ENCODE peak calls at places on chromosomes 12 and 14, in ten cellular contexts. One of them, this sample, is unnamed.
A peak's percentile ranks its signal among the peaks of the same experiment; 100 is the strongest.

GRCh38 chr12:7667025-7667575 is 1.4 kb upstream of the APOBEC1 start:
- DNase-seq in effector memory CD8-positive, alpha-beta T cell: no peak
- DNase-seq in fibroblast of the conjunctiva: no peak
- DNase-seq in D341Med: no peak
- DNase-seq in stimulated activated CD8-positive, alpha-beta memory T cell treated with anti-CD3 and anti-CD28 coated beads, Interleukin-7, amount 100 ng/mL, for 1 hour: no peak
- DNase-seq in T-helper 1 cell: no peak
- DNase-seq in fibroblast of villous mesenchyme: peak; percentile 14
- DNase-seq in activated CD4-positive, CD25-positive, alpha-beta regulatory T cell: no peak
- DNase-seq in iris pigment epithelial cell: peak; percentile 8
- DNase-seq in GM20000: no peak
- DNase-seq in this sample: no peak

GRCh38 chr14:68157971-68158371 is 338.4 kb downstream of the RAD51B start:
- DNase-seq in D341Med: no peak
- DNase-seq in effector memory CD8-positive, alpha-beta T cell: no peak
- DNase-seq in activated CD4-positive, CD25-positive, alpha-beta regulatory T cell: no peak
- DNase-seq in fibroblast of the conjunctiva: peak; percentile 89
- DNase-seq in fibroblast of villous mesenchyme: peak; percentile 52
- DNase-seq in T-helper 1 cell: no peak
- DNase-seq in GM20000: no peak
- DNase-seq in iris pigment epithelial cell: no peak
- DNase-seq in stimulated activated CD8-positive, alpha-beta memory T cell treated with anti-CD3 and anti-CD28 coated beads, Interleukin-7, amount 100 ng/mL, for 1 hour: no peak
- DNase-seq in this sample: no peak

GRCh38 chr12:4379410-4379809 is at the start of gene FGF23:
- DNase-seq in effector memory CD8-positive, alpha-beta T cell: no peak
- DNase-seq in activated CD4-positive, CD25-positive, alpha-beta regulatory T cell: no peak
- DNase-seq in T-helper 1 cell: no peak
- DNase-seq in stimulated activated CD8-positive, alpha-beta memory T cell treated with anti-CD3 and anti-CD28 coated beads, Interleukin-7, amount 100 ng/mL, for 1 hour: no peak
- DNase-seq in GM20000: no peak
- DNase-seq in D341Med: peak; percentile 36
- DNase-seq in fibroblast of villous mesenchyme: peak; percentile 36
- DNase-seq in fibroblast of the conjunctiva: no peak
- DNase-seq in iris pigment epithelial cell: peak; percentile 45
- DNase-seq in this sample: peak; percentile 53

GRCh38 chr12:109612975-109613502 is 39.4 kb downstream of the MVK start:
- DNase-seq in T-helper 1 cell: no peak
- DNase-seq in effector memory CD8-positive, alpha-beta T cell: no peak
- DNase-seq in stimulated activated CD8-positive, alpha-beta memory T cell treated with anti-CD3 and anti-CD28 coated beads, Interleukin-7, amount 100 ng/mL, for 1 hour: no peak
- DNase-seq in GM20000: no peak
- DNase-seq in activated CD4-positive, CD25-positive, alpha-beta regulatory T cell: no peak
- DNase-seq in D341Med: no peak
- DNase-seq in fibroblast of the conjunctiva: no peak
- DNase-seq in fibroblast of villous mesenchyme: peak; percentile 8
- DNase-seq in iris pigment epithelial cell: peak; percentile 22
- DNase-seq in this sample: no peak

GRCh38 chr14:71309756-71310155 is 402.5 kb downstream of the PCNX1 start:
- DNase-seq in GM20000: no peak
- DNase-seq in stimulated activated CD8-positive, alpha-beta memory T cell treated with anti-CD3 and anti-CD28 coated beads, Interleukin-7, amount 100 ng/mL, for 1 hour: no peak
- DNase-seq in activated CD4-positive, CD25-positive, alpha-beta regulatory T cell: no peak
- DNase-seq in D341Med: no peak
- DNase-seq in T-helper 1 cell: no peak
- DNase-seq in iris pigment epithelial cell: no peak
- DNase-seq in fibroblast of the conjunctiva: no peak
- DNase-seq in effector memory CD8-positive, alpha-beta T cell: no peak
- DNase-seq in fibroblast of villous mesenchyme: no peak
- DNase-seq in this sample: no peak

GRCh38 chr12:47326190-47326589 is 246.4 kb upstream of the AMIGO2 start:
- DNase-seq in effector memory CD8-positive, alpha-beta T cell: no peak
- DNase-seq in D341Med: no peak
- DNase-seq in fibroblast of villous mesenchyme: no peak
- DNase-seq in fibroblast of the conjunctiva: no peak
- DNase-seq in GM20000: no peak
- DNase-seq in activated CD4-positive, CD25-positive, alpha-beta regulatory T cell: no peak
- DNase-seq in T-helper 1 cell: no peak
- DNase-seq in iris pigment epithelial cell: no peak
- DNase-seq in stimulated activated CD8-positive, alpha-beta memory T cell treated with anti-CD3 and anti-CD28 coated beads, Interleukin-7, amount 100 ng/mL, for 1 hour: no peak
- DNase-seq in this sample: no peak

GRCh38 chr14:100529561-100530031 is 57.6 kb downstream of the BEGAIN start:
- DNase-seq in fibroblast of villous mesenchyme: no peak
- DNase-seq in D341Med: peak; percentile 24
- DNase-seq in T-helper 1 cell: no peak
- DNase-seq in fibroblast of the conjunctiva: no peak
- DNase-seq in activated CD4-positive, CD25-positive, alpha-beta regulatory T cell: no peak
- DNase-seq in iris pigment epithelial cell: no peak
- DNase-seq in stimulated activated CD8-positive, alpha-beta memory T cell treated with anti-CD3 and anti-CD28 coated beads, Interleukin-7, amount 100 ng/mL, for 1 hour: no peak
- DNase-seq in effector memory CD8-positive, alpha-beta T cell: no peak
- DNase-seq in GM20000: peak; percentile 7
- DNase-seq in this sample: no peak

GRCh38 chr12:71475280-71475679 is 35.7 kb downstream of the LGR5 start:
- DNase-seq in fibroblast of villous mesenchyme: no peak
- DNase-seq in stimulated activated CD8-positive, alpha-beta memory T cell treated with anti-CD3 and anti-CD28 coated beads, Interleukin-7, amount 100 ng/mL, for 1 hour: no peak
- DNase-seq in GM20000: no peak
- DNase-seq in D341Med: no peak
- DNase-seq in activated CD4-positive, CD25-positive, alpha-beta regulatory T cell: no peak
- DNase-seq in T-helper 1 cell: no peak
- DNase-seq in fibroblast of the conjunctiva: peak; percentile 10
- DNase-seq in effector memory CD8-positive, alpha-beta T cell: no peak
- DNase-seq in iris pigment epithelial cell: peak; percentile 4
- DNase-seq in this sample: no peak

GRCh38 chr14:93977790-93978581 is 1.6 kb upstream of the ASB2 start:
- DNase-seq in fibroblast of villous mesenchyme: no peak
- DNase-seq in stimulated activated CD8-positive, alpha-beta memory T cell treated with anti-CD3 and anti-CD28 coated beads, Interleukin-7, amount 100 ng/mL, for 1 hour: peak; percentile 24
- DNase-seq in GM20000: no peak
- DNase-seq in activated CD4-positive, CD25-positive, alpha-beta regulatory T cell: peak; percentile 57
- DNase-seq in iris pigment epithelial cell: no peak
- DNase-seq in fibroblast of the conjunctiva: no peak
- DNase-seq in D341Med: no peak
- DNase-seq in effector memory CD8-positive, alpha-beta T cell: peak; percentile 61
- DNase-seq in T-helper 1 cell: peak; percentile 95
- DNase-seq in this sample: no peak

GRCh38 chr12:68746572-68747180 is 700 bp downstream of the SLC35E3 start:
- DNase-seq in stimulated activated CD8-positive, alpha-beta memory T cell treated with anti-CD3 and anti-CD28 coated beads, Interleukin-7, amount 100 ng/mL, for 1 hour: no peak
- DNase-seq in fibroblast of villous mesenchyme: peak; percentile 69
- DNase-seq in activated CD4-positive, CD25-positive, alpha-beta regulatory T cell: no peak
- DNase-seq in T-helper 1 cell: peak; percentile 20
- DNase-seq in fibroblast of the conjunctiva: peak; percentile 34
- DNase-seq in iris pigment epithelial cell: peak; percentile 80
- DNase-seq in GM20000: peak; percentile 53
- DNase-seq in effector memory CD8-positive, alpha-beta T cell: peak; percentile 19
- DNase-seq in D341Med: peak; percentile 71
- DNase-seq in this sample: peak; percentile 58

GRCh38 chr14:74105381-74105780 is 20.6 kb downstream of the LIN52 start:
- DNase-seq in fibroblast of the conjunctiva: no peak
- DNase-seq in activated CD4-positive, CD25-positive, alpha-beta regulatory T cell: no peak
- DNase-seq in iris pigment epithelial cell: no peak
- DNase-seq in T-helper 1 cell: no peak
- DNase-seq in stimulated activated CD8-positive, alpha-beta memory T cell treated with anti-CD3 and anti-CD28 coated beads, Interleukin-7, amount 100 ng/mL, for 1 hour: no peak
- DNase-seq in effector memory CD8-positive, alpha-beta T cell: no peak
- DNase-seq in GM20000: no peak
- DNase-seq in fibroblast of villous mesenchyme: no peak
- DNase-seq in D341Med: no peak
- DNase-seq in this sample: no peak

GRCh38 chr12:54373619-54374554 is 9.6 kb upstream of the GPR84 start:
- DNase-seq in GM20000: no peak
- DNase-seq in fibroblast of villous mesenchyme: no peak
- DNase-seq in fibroblast of the conjunctiva: no peak
- DNase-seq in iris pigment epithelial cell: no peak
- DNase-seq in T-helper 1 cell: no peak
- DNase-seq in activated CD4-positive, CD25-positive, alpha-beta regulatory T cell: no peak
- DNase-seq in effector memory CD8-positive, alpha-beta T cell: no peak
- DNase-seq in stimulated activated CD8-positive, alpha-beta memory T cell treated with anti-CD3 and anti-CD28 coated beads, Interleukin-7, amount 100 ng/mL, for 1 hour: no peak
- DNase-seq in D341Med: no peak
- DNase-seq in this sample: no peak

GRCh38 chr14:34966413-34966812 is 16.4 kb upstream of the SRP54 start:
- DNase-seq in GM20000: peak; percentile 44
- DNase-seq in effector memory CD8-positive, alpha-beta T cell: no peak
- DNase-seq in T-helper 1 cell: peak; percentile 18
- DNase-seq in D341Med: no peak
- DNase-seq in fibroblast of the conjunctiva: no peak
- DNase-seq in fibroblast of villous mesenchyme: no peak
- DNase-seq in iris pigment epithelial cell: no peak
- DNase-seq in activated CD4-positive, CD25-positive, alpha-beta regulatory T cell: no peak
- DNase-seq in stimulated activated CD8-positive, alpha-beta memory T cell treated with anti-CD3 and anti-CD28 coated beads, Interleukin-7, amount 100 ng/mL, for 1 hour: no peak
- DNase-seq in this sample: no peak

GRCh38 chr12:6140646-6141045 is 16.2 kb upstream of the VWF start:
- DNase-seq in activated CD4-positive, CD25-positive, alpha-beta regulatory T cell: no peak
- DNase-seq in fibroblast of villous mesenchyme: no peak
- DNase-seq in T-helper 1 cell: no peak
- DNase-seq in D341Med: no peak
- DNase-seq in fibroblast of the conjunctiva: no peak
- DNase-seq in GM20000: no peak
- DNase-seq in effector memory CD8-positive, alpha-beta T cell: no peak
- DNase-seq in stimulated activated CD8-positive, alpha-beta memory T cell treated with anti-CD3 and anti-CD28 coated beads, Interleukin-7, amount 100 ng/mL, for 1 hour: no peak
- DNase-seq in iris pigment epithelial cell: no peak
- DNase-seq in this sample: no peak

GRCh38 chr12:28742791-28743190 is 406.3 kb upstream of the FAR2 start:
- DNase-seq in fibroblast of villous mesenchyme: no peak
- DNase-seq in GM20000: no peak
- DNase-seq in iris pigment epithelial cell: peak; percentile 25
- DNase-seq in effector memory CD8-positive, alpha-beta T cell: no peak
- DNase-seq in T-helper 1 cell: no peak
- DNase-seq in activated CD4-positive, CD25-positive, alpha-beta regulatory T cell: no peak
- DNase-seq in fibroblast of the conjunctiva: no peak
- DNase-seq in D341Med: no peak
- DNase-seq in stimulated activated CD8-positive, alpha-beta memory T cell treated with anti-CD3 and anti-CD28 coated beads, Interleukin-7, amount 100 ng/mL, for 1 hour: no peak
- DNase-seq in this sample: no peak

GRCh38 chr14:82067221-82067620 is 533.6 kb upstream of the SEL1L start:
- DNase-seq in GM20000: no peak
- DNase-seq in iris pigment epithelial cell: no peak
- DNase-seq in effector memory CD8-positive, alpha-beta T cell: no peak
- DNase-seq in fibroblast of villous mesenchyme: no peak
- DNase-seq in activated CD4-positive, CD25-positive, alpha-beta regulatory T cell: no peak
- DNase-seq in fibroblast of the conjunctiva: no peak
- DNase-seq in stimulated activated CD8-positive, alpha-beta memory T cell treated with anti-CD3 and anti-CD28 coated beads, Interleukin-7, amount 100 ng/mL, for 1 hour: no peak
- DNase-seq in T-helper 1 cell: no peak
- DNase-seq in D341Med: no peak
- DNase-seq in this sample: no peak

GRCh38 chr14:98871796-98872195 is 400.2 kb downstream of the BCL11B start:
- DNase-seq in fibroblast of villous mesenchyme: no peak
- DNase-seq in D341Med: no peak
- DNase-seq in activated CD4-positive, CD25-positive, alpha-beta regulatory T cell: no peak
- DNase-seq in T-helper 1 cell: no peak
- DNase-seq in fibroblast of the conjunctiva: peak; percentile 6
- DNase-seq in iris pigment epithelial cell: peak; percentile 6
- DNase-seq in stimulated activated CD8-positive, alpha-beta memory T cell treated with anti-CD3 and anti-CD28 coated beads, Interleukin-7, amount 100 ng/mL, for 1 hour: no peak
- DNase-seq in GM20000: no peak
- DNase-seq in effector memory CD8-positive, alpha-beta T cell: no peak
- DNase-seq in this sample: no peak

GRCh38 chr12:121465921-121466799 is 66.2 kb downstream of the RNF34 start:
- DNase-seq in fibroblast of villous mesenchyme: no peak
- DNase-seq in iris pigment epithelial cell: peak; percentile 19
- DNase-seq in fibroblast of the conjunctiva: no peak
- DNase-seq in activated CD4-positive, CD25-positive, alpha-beta regulatory T cell: no peak
- DNase-seq in stimulated activated CD8-positive, alpha-beta memory T cell treated with anti-CD3 and anti-CD28 coated beads, Interleukin-7, amount 100 ng/mL, for 1 hour: peak; percentile 5
- DNase-seq in GM20000: peak; percentile 63
- DNase-seq in T-helper 1 cell: peak; percentile 36
- DNase-seq in effector memory CD8-positive, alpha-beta T cell: peak; percentile 50
- DNase-seq in D341Med: peak; percentile 78
- DNase-seq in this sample: no peak

GRCh38 chr12:109609256-109609821 is 35.7 kb downstream of the MVK start:
- DNase-seq in fibroblast of the conjunctiva: no peak
- DNase-seq in GM20000: no peak
- DNase-seq in D341Med: no peak
- DNase-seq in stimulated activated CD8-positive, alpha-beta memory T cell treated with anti-CD3 and anti-CD28 coated beads, Interleukin-7, amount 100 ng/mL, for 1 hour: no peak
- DNase-seq in effector memory CD8-positive, alpha-beta T cell: no peak
- DNase-seq in iris pigment epithelial cell: no peak
- DNase-seq in fibroblast of villous mesenchyme: no peak
- DNase-seq in activated CD4-positive, CD25-positive, alpha-beta regulatory T cell: no peak
- DNase-seq in T-helper 1 cell: no peak
- DNase-seq in this sample: no peak

GRCh38 chr12:120688527-120689071 is 1.6 kb downstream of the MLEC start:
- DNase-seq in activated CD4-positive, CD25-positive, alpha-beta regulatory T cell: no peak
- DNase-seq in effector memory CD8-positive, alpha-beta T cell: no peak
- DNase-seq in iris pigment epithelial cell: peak; percentile 51
- DNase-seq in T-helper 1 cell: no peak
- DNase-seq in GM20000: no peak
- DNase-seq in fibroblast of villous mesenchyme: peak; percentile 45
- DNase-seq in stimulated activated CD8-positive, alpha-beta memory T cell treated with anti-CD3 and anti-CD28 coated beads, Interleukin-7, amount 100 ng/mL, for 1 hour: no peak
- DNase-seq in D341Med: no peak
- DNase-seq in fibroblast of the conjunctiva: no peak
- DNase-seq in this sample: no peak

GRCh38 chr14:56118611-56119181 is 485 bp downstream of the PELI2 start:
- DNase-seq in D341Med: peak; percentile 55
- DNase-seq in fibroblast of villous mesenchyme: no peak
- DNase-seq in GM20000: peak; percentile 44
- DNase-seq in T-helper 1 cell: no peak
- DNase-seq in fibroblast of the conjunctiva: no peak
- DNase-seq in effector memory CD8-positive, alpha-beta T cell: peak; percentile 16
- DNase-seq in activated CD4-positive, CD25-positive, alpha-beta regulatory T cell: no peak
- DNase-seq in iris pigment epithelial cell: peak; percentile 14
- DNase-seq in stimulated activated CD8-positive, alpha-beta memory T cell treated with anti-CD3 and anti-CD28 coated beads, Interleukin-7, amount 100 ng/mL, for 1 hour: no peak
- DNase-seq in this sample: peak; percentile 23

GRCh38 chr12:89117448-89118034 is 234.8 kb downstream of the DUSP6 start:
- DNase-seq in fibroblast of the conjunctiva: no peak
- DNase-seq in effector memory CD8-positive, alpha-beta T cell: no peak
- DNase-seq in iris pigment epithelial cell: peak; percentile 40
- DNase-seq in fibroblast of villous mesenchyme: no peak
- DNase-seq in activated CD4-positive, CD25-positive, alpha-beta regulatory T cell: no peak
- DNase-seq in T-helper 1 cell: no peak
- DNase-seq in GM20000: no peak
- DNase-seq in stimulated activated CD8-positive, alpha-beta memory T cell treated with anti-CD3 and anti-CD28 coated beads, Interleukin-7, amount 100 ng/mL, for 1 hour: no peak
- DNase-seq in D341Med: no peak
- DNase-seq in this sample: no peak

GRCh38 chr14:53630336-53630735 is 326.3 kb downstream of the BMP4 start:
- DNase-seq in GM20000: no peak
- DNase-seq in iris pigment epithelial cell: no peak
- DNase-seq in stimulated activated CD8-positive, alpha-beta memory T cell treated with anti-CD3 and anti-CD28 coated beads, Interleukin-7, amount 100 ng/mL, for 1 hour: no peak
- DNase-seq in activated CD4-positive, CD25-positive, alpha-beta regulatory T cell: no peak
- DNase-seq in fibroblast of the conjunctiva: no peak
- DNase-seq in effector memory CD8-positive, alpha-beta T cell: no peak
- DNase-seq in fibroblast of villous mesenchyme: no peak
- DNase-seq in D341Med: no peak
- DNase-seq in T-helper 1 cell: no peak
- DNase-seq in this sample: no peak

GRCh38 chr12:10736460-10736859 is 13.3 kb upstream of the YBX3 start:
- DNase-seq in GM20000: no peak
- DNase-seq in stimulated activated CD8-positive, alpha-beta memory T cell treated with anti-CD3 and anti-CD28 coated beads, Interleukin-7, amount 100 ng/mL, for 1 hour: no peak
- DNase-seq in fibroblast of villous mesenchyme: no peak
- DNase-seq in effector memory CD8-positive, alpha-beta T cell: no peak
- DNase-seq in fibroblast of the conjunctiva: no peak
- DNase-seq in iris pigment epithelial cell: no peak
- DNase-seq in activated CD4-positive, CD25-positive, alpha-beta regulatory T cell: no peak
- DNase-seq in T-helper 1 cell: no peak
- DNase-seq in D341Med: no peak
- DNase-seq in this sample: no peak

GRCh38 chr12:131589231-131589902 is 121.5 kb upstream of the SFSWAP start:
- DNase-seq in D341Med: no peak
- DNase-seq in stimulated activated CD8-positive, alpha-beta memory T cell treated with anti-CD3 and anti-CD28 coated beads, Interleukin-7, amount 100 ng/mL, for 1 hour: no peak
- DNase-seq in GM20000: no peak
- DNase-seq in T-helper 1 cell: no peak
- DNase-seq in fibroblast of villous mesenchyme: no peak
- DNase-seq in iris pigment epithelial cell: no peak
- DNase-seq in fibroblast of the conjunctiva: no peak
- DNase-seq in effector memory CD8-positive, alpha-beta T cell: no peak
- DNase-seq in activated CD4-positive, CD25-positive, alpha-beta regulatory T cell: no peak
- DNase-seq in this sample: no peak

GRCh38 chr12:87953257-87953860 is 75.8 kb downstream of the C12orf50 start:
- DNase-seq in T-helper 1 cell: no peak
- DNase-seq in stimulated activated CD8-positive, alpha-beta memory T cell treated with anti-CD3 and anti-CD28 coated beads, Interleukin-7, amount 100 ng/mL, for 1 hour: no peak
- DNase-seq in GM20000: peak; percentile 16
- DNase-seq in effector memory CD8-positive, alpha-beta T cell: no peak
- DNase-seq in fibroblast of the conjunctiva: peak; percentile 51
- DNase-seq in D341Med: peak; percentile 41
- DNase-seq in iris pigment epithelial cell: peak; percentile 70
- DNase-seq in fibroblast of villous mesenchyme: peak; percentile 37
- DNase-seq in activated CD4-positive, CD25-positive, alpha-beta regulatory T cell: no peak
- DNase-seq in this sample: no peak

GRCh38 chr12:54139030-54139429 is 49.8 kb downstream of the SMUG1 start:
- DNase-seq in fibroblast of the conjunctiva: no peak
- DNase-seq in T-helper 1 cell: no peak
- DNase-seq in iris pigment epithelial cell: no peak
- DNase-seq in activated CD4-positive, CD25-positive, alpha-beta regulatory T cell: no peak
- DNase-seq in effector memory CD8-positive, alpha-beta T cell: no peak
- DNase-seq in fibroblast of villous mesenchyme: no peak
- DNase-seq in D341Med: no peak
- DNase-seq in stimulated activated CD8-positive, alpha-beta memory T cell treated with anti-CD3 and anti-CD28 coated beads, Interleukin-7, amount 100 ng/mL, for 1 hour: no peak
- DNase-seq in GM20000: no peak
- DNase-seq in this sample: no peak

GRCh38 chr12:77878901-77879300 is 48.2 kb downstream of the NAV3 start:
- DNase-seq in iris pigment epithelial cell: no peak
- DNase-seq in fibroblast of villous mesenchyme: no peak
- DNase-seq in D341Med: no peak
- DNase-seq in GM20000: no peak
- DNase-seq in stimulated activated CD8-positive, alpha-beta memory T cell treated with anti-CD3 and anti-CD28 coated beads, Interleukin-7, amount 100 ng/mL, for 1 hour: no peak
- DNase-seq in effector memory CD8-positive, alpha-beta T cell: no peak
- DNase-seq in T-helper 1 cell: no peak
- DNase-seq in activated CD4-positive, CD25-positive, alpha-beta regulatory T cell: no peak
- DNase-seq in fibroblast of the conjunctiva: no peak
- DNase-seq in this sample: no peak